ENCODE peak calls at places on chromosome 10, in five cellular contexts. C is BJ, S is NCI-H1092, R is hepatic stellate cell, X is LoVo. G is an unnamed sample.

GRCh38 chr10:102652170-102652926 is 8.1 kb downstream of the TRIM8 start:
- DNase-seq in R (no peak), C (no peak), X (no peak), S (no peak), G (no peak)

GRCh38 chr10:63456437-63457210 is 9.2 kb downstream of the JMJD1C start:
- DNase-seq in S (no peak), R (peak), C (peak), X (no peak), G (no peak)

GRCh38 chr10:132382231-132382922 is 14.6 kb upstream of the PWWP2B start:
- DNase-seq in R (no peak), C (peak), X (no peak), S (no peak), G (no peak)

GRCh38 chr10:110008518-110009339 is 945 bp downstream of the ADD3 start:
- DNase-seq in R (no peak), S (no peak), C (no peak), X (peak), G (peak)

GRCh38 chr10:45001382-45002148 is 842 bp downstream of the ZNF22 start:
- DNase-seq in C (no peak), R (peak), S (peak), X (peak), G (peak)

GRCh38 chr10:30671011-30671616 is 41.6 kb upstream of the LYZL2 start:
- DNase-seq in C (peak), X (peak), R (peak), S (peak), G (peak)

GRCh38 chr10:78717200-78717599 is 351.6 kb upstream of the ZMIZ1 start:
- DNase-seq in C (peak), X (no peak), R (no peak), S (no peak), G (no peak)

GRCh38 chr10:65033957-65034356 is 1512.8 kb downstream of the REEP3 start:
- DNase-seq in S (no peak), X (no peak), R (no peak), C (no peak), G (no peak)

GRCh38 chr10:114320249-114321116 is 81.4 kb downstream of the VWA2 start:
- DNase-seq in C (no peak), X (peak), R (no peak), S (no peak), G (peak)

GRCh38 chr10:43195557-43195956 is 57.3 kb downstream of the CSGALNACT2 start:
- DNase-seq in C (no peak), R (no peak), S (no peak), X (no peak), G (no peak)

GRCh38 chr10:49093922-49094321 is 21.4 kb downstream of the VSTM4 start:
- DNase-seq in S (no peak), X (no peak), C (no peak), R (no peak), G (no peak)